ENCODE peak calls at places on chromosomes 6 and 20, in six cellular contexts. H is GM06990, D is left ventricle myocardium inferior, I is BJ, Y is fibroblast of the aortic adventitia, R is fibroblast of lung. U is an unnamed sample.

GRCh38 chr6:133277228-133277894 is 36.2 kb downstream of the EYA4 start:
- DNase-seq in D (no peak), I (no peak), R (no peak), H (no peak), Y (no peak), U (no peak)

GRCh38 chr20:17747431-17747846 is 47.7 kb downstream of the BANF2 start:
- DNase-seq in R (peak; percentile 84), Y (peak; percentile 79), D (no peak), H (no peak), I (peak; percentile 43), U (peak; percentile 42)

GRCh38 chr6:49929340-49929739 is 34.6 kb downstream of the DEFB114 start:
- DNase-seq in H (no peak), D (no peak), Y (no peak), I (no peak), R (no peak), U (no peak)

GRCh38 chr20:6956574-6956973 is 189.1 kb downstream of the BMP2 start:
- DNase-seq in D (no peak), H (no peak), I (no peak), Y (no peak), R (no peak), U (no peak)

GRCh38 chr6:134774244-134774643 is 175.7 kb downstream of the ALDH8A1 start:
- DNase-seq in H (no peak), D (no peak), Y (peak; percentile 78), R (peak; percentile 94), I (peak; percentile 7), U (peak; percentile 62)

GRCh38 chr6:39077882-39078594 is 29.5 kb downstream of the GLP1R start:
- DNase-seq in H (no peak), D (no peak), R (no peak), Y (no peak), I (no peak), U (no peak)

GRCh38 chr6:58113960-58114359 is 796.5 kb downstream of the PRIM2 start:
- DNase-seq in Y (no peak), R (no peak), I (no peak), D (no peak), H (no peak), U (no peak)

GRCh38 chr20:58651823-58652605 is 931 bp downstream of the STX16 start:
- DNase-seq in I (no peak), Y (peak; percentile 69), D (peak; percentile 39), R (peak; percentile 80), H (peak; percentile 88), U (peak; percentile 7)

GRCh38 chr6:136604928-136605485 is 54.8 kb upstream of the MAP7 start:
- DNase-seq in H (no peak), I (no peak), Y (no peak), R (peak; percentile 39), D (no peak), U (no peak)

GRCh38 chr6:158642805-158643489 is 1.6 kb downstream of the DYNLT1 start:
- DNase-seq in R (no peak), I (no peak), D (no peak), Y (peak; percentile 35), H (no peak), U (no peak)

GRCh38 chr6:105326838-105327745 is 75.8 kb downstream of the PREP start:
- DNase-seq in H (no peak), Y (peak; percentile 22), I (peak; percentile 41), R (peak; percentile 27), D (no peak), U (no peak)

GRCh38 chr6:154165488-154165887 is 126.4 kb downstream of the OPRM1 start:
- DNase-seq in R (peak; percentile 21), I (no peak), H (no peak), Y (no peak), D (no peak), U (no peak)

GRCh38 chr6:110326609-110327008 is 31.5 kb downstream of the METTL24 start:
- DNase-seq in D (no peak), H (no peak), I (no peak), Y (no peak), R (no peak), U (no peak)

GRCh38 chr20:47031821-47032220 is 137.2 kb downstream of the EYA2 start:
- DNase-seq in H (no peak), D (no peak), Y (no peak), I (no peak), R (no peak), U (no peak)

GRCh38 chr6:134267917-134268361 is 50.0 kb downstream of the SGK1 start:
- DNase-seq in I (no peak), H (no peak), Y (no peak), R (no peak), D (no peak), U (no peak)

GRCh38 chr6:33846226-33846625 is 42.4 kb upstream of the MLN start:
- DNase-seq in Y (no peak), H (no peak), I (no peak), D (no peak), R (no peak), U (no peak)

GRCh38 chr6:17431581-17431980 is 38.2 kb downstream of the CAP2 start:
- DNase-seq in H (no peak), R (peak; percentile 44), D (no peak), Y (no peak), I (no peak), U (no peak)

GRCh38 chr6:168616807-168617756 is 176.1 kb downstream of the SMOC2 start:
- DNase-seq in D (no peak), R (no peak), Y (peak; percentile 28), I (no peak), H (no peak), U (no peak)

GRCh38 chr6:78770766-78771165 is 96.6 kb upstream of the IRAK1BP1 start:
- DNase-seq in Y (peak; percentile 5), D (no peak), I (no peak), R (no peak), H (no peak), U (no peak)

GRCh38 chr6:28488916-28489365 is 26.7 kb downstream of the GPX6 start:
- DNase-seq in R (peak; percentile 84), H (peak; percentile 43), D (no peak), Y (peak; percentile 83), I (no peak), U (peak; percentile 40)

GRCh38 chr20:56788671-56789610 is 159.8 kb downstream of the TFAP2C start:
- DNase-seq in D (no peak), I (no peak), H (no peak), Y (no peak), R (no peak), U (no peak)

GRCh38 chr20:5636127-5636520 is 114.1 kb upstream of the SHLD1 start:
- DNase-seq in H (no peak), Y (no peak), R (no peak), I (no peak), D (no peak), U (no peak)

GRCh38 chr20:5642155-5642981 is 107.8 kb upstream of the SHLD1 start:
- DNase-seq in H (no peak), R (peak; percentile 53), I (no peak), Y (peak; percentile 91), D (peak; percentile 18), U (no peak)

GRCh38 chr20:5638023-5638422 is 112.2 kb upstream of the SHLD1 start:
- DNase-seq in D (no peak), R (no peak), I (no peak), H (no peak), Y (no peak), U (no peak)

GRCh38 chr20:5634894-5635293 is 115.3 kb upstream of the SHLD1 start:
- DNase-seq in I (no peak), Y (no peak), D (no peak), R (no peak), H (no peak), U (no peak)

DNA sequence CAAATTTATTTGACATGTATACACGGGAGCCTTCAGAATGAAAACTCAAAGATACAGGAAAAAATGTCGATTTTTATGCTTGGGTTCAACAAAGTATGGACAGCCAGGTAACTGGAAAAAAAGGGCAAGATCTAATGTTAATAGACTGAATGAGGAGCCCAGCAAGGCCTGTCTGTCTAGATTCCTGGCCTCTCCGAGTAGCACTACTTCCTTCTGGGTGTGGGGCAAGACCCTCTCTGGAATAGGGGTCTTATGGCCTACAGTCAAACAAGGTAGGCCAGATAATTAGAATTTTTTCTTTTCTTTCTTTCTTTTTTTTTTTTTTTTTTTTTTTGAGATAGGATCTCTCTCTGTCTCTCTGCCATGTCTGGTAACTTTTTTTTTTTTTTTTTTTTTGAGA is 113.4 kb upstream of the SHLD1 start:
- DNase-seq in Y (no peak), D (no peak), I (no peak), R (no peak), H (no peak), U (no peak)
- H3K4me3 ChIP-seq in Y (no peak overlapping the region), D (no peak overlapping the region), I (no peak overlapping the region), R (no peak overlapping the region), H (no peak overlapping the region), U (no peak overlapping the region)

GRCh38 chr20:41065716-41066115 is 37.1 kb downstream of the TOP1 start:
- DNase-seq in I (no peak), R (no peak), H (no peak), Y (no peak), D (no peak), U (no peak)
- H3K4me3 ChIP-seq in I (no peak overlapping the region), R (no peak overlapping the region), H (no peak overlapping the region), Y (no peak overlapping the region), D (no peak overlapping the region), U (no peak overlapping the region)

GRCh38 chr20:62816031-62816878 is 595 bp upstream of the COL9A3 start:
- DNase-seq in R (no peak), H (no peak), I (no peak), Y (no peak), D (no peak), U (no peak)
- H3K4me3 ChIP-seq in R (no peak overlapping the region), H (no peak overlapping the region), I (peak overlapping the region; percentile 23), Y (peak overlapping the region; percentile 31), D (peak overlapping the region; percentile 59), U (peak overlapping the region; percentile 34)

DNA sequence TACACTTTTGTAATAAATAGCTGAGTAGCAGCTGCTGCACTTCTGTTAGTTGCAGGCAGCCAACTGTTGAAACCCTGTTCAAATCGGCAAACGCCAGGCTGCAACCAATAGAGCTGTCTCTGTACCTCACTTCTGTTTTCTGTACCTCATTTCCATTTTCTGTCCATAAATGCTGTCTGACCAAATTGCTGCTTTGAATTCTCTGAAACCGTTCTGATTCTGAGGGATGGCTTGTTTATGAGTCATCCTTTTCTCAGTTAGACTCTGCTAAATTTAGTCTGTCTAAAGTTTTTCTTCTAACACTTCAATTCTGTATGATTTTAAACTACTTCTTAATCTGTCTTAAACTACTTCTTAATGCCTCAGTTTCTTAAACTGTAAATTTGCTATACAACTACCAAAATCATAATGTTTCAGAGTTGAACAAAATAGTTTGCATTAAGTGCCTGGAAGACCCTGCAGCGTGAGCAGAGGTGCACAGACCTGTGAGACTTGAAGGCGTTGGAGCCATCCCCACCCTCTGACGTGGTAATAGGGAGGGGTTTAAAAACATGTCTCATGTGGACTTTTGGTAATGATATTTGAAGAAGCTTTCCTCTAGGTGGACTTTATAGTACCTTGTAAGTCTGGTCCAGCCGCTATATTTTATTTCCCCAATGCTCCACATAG is 9.6 kb downstream of the BTNL2 start:
- DNase-seq in H (peak; percentile 56), R (no peak), Y (no peak), D (no peak), I (no peak), U (no peak)
- H3K4me3 ChIP-seq in H (peak overlapping the region; percentile 4), R (no peak overlapping the region), Y (no peak overlapping the region), D (no peak overlapping the region), I (no peak overlapping the region), U (no peak overlapping the region)

GRCh38 chr20:44771172-44771535 is 25.5 kb downstream of the KCNK15 start:
- DNase-seq in Y (no peak), I (no peak), D (no peak), H (no peak), R (no peak), U (no peak)
- H3K4me3 ChIP-seq in Y (no peak overlapping the region), I (no peak overlapping the region), D (no peak overlapping the region), H (no peak overlapping the region), R (no peak overlapping the region), U (no peak overlapping the region)

GRCh38 chr6:85866758-85867401 is 224.2 kb upstream of the SYNCRIP start:
- DNase-seq in Y (no peak), D (no peak), H (no peak), I (no peak), R (no peak), U (no peak)
- H3K4me3 ChIP-seq in Y (no peak overlapping the region), D (peak overlapping the region; percentile 58), H (no peak overlapping the region), I (no peak overlapping the region), R (no peak overlapping the region), U (no peak overlapping the region)